ENCODE peak calls at places on chromosomes 11 and 22, in six cellular contexts. G is WTC11, O is H1, T is K562, J is HepG2, F is GM12878. U is an unnamed sample.

GRCh38 chr22:37538590-37539357 is 19.6 kb upstream of the CARD10 start:
- DNase-seq in T (peak), O (peak), J (peak), G (peak), F (peak), U (peak)

GRCh38 chr22:30204742-30205111 is 41.8 kb downstream of the LIF start:
- DNase-seq in T (no peak), F (no peak), G (no peak), J (no peak), O (no peak), U (no peak)

GRCh38 chr22:24807284-24807950 is 1.4 kb downstream of the SGSM1 start:
- DNase-seq in G (no peak), O (no peak), J (no peak), F (no peak), T (no peak), U (peak)

GRCh38 chr11:95720219-95720618 is 69.4 kb downstream of the FAM76B start:
- DNase-seq in F (no peak), J (no peak), G (no peak), T (no peak), O (no peak), U (no peak)

GRCh38 chr22:36439481-36440271 is 41.8 kb downstream of the TXN2 start:
- DNase-seq in G (no peak), F (no peak), J (peak), O (no peak), T (peak), U (no peak)

GRCh38 chr22:50699754-50700386 is 27.2 kb downstream of the SHANK3 start:
- DNase-seq in G (peak), T (peak), F (no peak), J (peak), O (peak), U (peak)

GRCh38 chr11:2580061-2580421 is 119.8 kb downstream of the KCNQ1OT1 start:
- DNase-seq in T (no peak), O (no peak), G (peak), J (no peak), F (no peak), U (no peak)

GRCh38 chr11:6391548-6392134 is 1.4 kb downstream of the SMPD1 start:
- DNase-seq in T (no peak), J (no peak), O (no peak), F (no peak), G (no peak), U (no peak)

GRCh38 chr11:119816660-119817059 is 87.7 kb upstream of the NECTIN1 start:
- DNase-seq in F (no peak), O (no peak), J (no peak), G (no peak), T (no peak), U (peak)

GRCh38 chr11:116162086-116162485 is 610.7 kb downstream of the BUD13 start:
- DNase-seq in F (no peak), T (no peak), O (no peak), J (no peak), G (no peak), U (no peak)

GRCh38 chr22:36413022-36413770 is 25.4 kb upstream of the MYH9 start:
- DNase-seq in F (no peak), J (peak), O (no peak), T (no peak), G (no peak), U (no peak)

GRCh38 chr22:39519681-39520053 is 695 bp upstream of the ATF4 start:
- DNase-seq in T (peak), G (peak), F (no peak), O (no peak), J (peak), U (peak)

GRCh38 chr11:37449146-37449545 is 851.1 kb upstream of the RAG2 start:
- DNase-seq in O (no peak), T (no peak), G (no peak), J (no peak), F (no peak), U (peak)

GRCh38 chr11:123057604-123058305 is 4.2 kb downstream of the HSPA8 start:
- DNase-seq in T (no peak), J (no peak), O (no peak), G (no peak), F (no peak), U (no peak)
- TF ChIP-seq CREB1 in T (no peak), J (no peak), O (no peak), G (no peak), F (no peak), U (no peak)

DNA sequence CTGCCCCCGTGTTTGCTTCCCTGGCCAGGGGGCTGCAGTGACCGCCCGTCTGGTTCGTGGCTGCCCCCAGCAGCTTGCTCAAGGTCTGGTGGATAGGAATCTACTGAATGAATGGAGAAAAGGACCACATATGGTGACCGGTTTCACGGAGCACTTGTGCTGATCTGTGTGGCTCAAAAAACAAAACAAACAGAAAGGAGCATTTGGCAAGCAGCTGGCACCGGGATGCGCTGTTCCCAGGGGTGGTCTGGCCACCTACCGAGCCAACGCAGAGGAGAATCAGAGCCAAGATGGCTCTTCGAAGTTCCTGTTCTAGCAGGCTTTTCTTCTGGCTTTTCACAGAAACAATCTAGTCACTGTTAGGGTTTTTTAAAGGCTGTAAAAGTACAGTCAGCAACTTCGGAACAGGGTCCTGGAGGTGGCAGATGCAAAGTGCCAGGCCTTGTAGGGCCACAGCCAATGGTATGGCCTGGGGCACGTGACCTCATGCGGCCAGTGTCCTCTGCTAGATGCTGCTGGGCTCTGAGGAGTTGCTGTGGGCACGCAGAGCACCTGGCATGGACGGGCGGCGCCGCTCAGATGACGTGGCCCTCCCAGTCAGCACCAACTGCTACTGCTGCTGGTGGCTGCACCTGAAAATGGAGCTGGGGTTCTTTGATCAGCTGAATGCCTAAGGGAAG is 27.3 kb upstream of the PACSIN2 start:
- DNase-seq in O (no peak), J (no peak), F (no peak), T (no peak), G (no peak), U (no peak)
- TF ChIP-seq CREB1 in O (no peak), J (no peak), F (no peak), T (no peak), G (no peak), U (no peak)

GRCh38 chr22:41352058-41352457 is 29.7 kb upstream of the TEF start:
- DNase-seq in O (no peak), F (no peak), J (no peak), T (no peak), G (no peak), U (no peak)
- TF ChIP-seq CREB1 in O (no peak), F (no peak), J (no peak), T (no peak), G (no peak), U (no peak)

GRCh38 chr11:76838422-76839068 is 22.2 kb upstream of the ACER3 start:
- DNase-seq in T (peak), F (no peak), J (peak), O (peak), G (peak), U (peak)
- TF ChIP-seq CREB1 in T (no peak), F (no peak), J (no peak), O (no peak), G (no peak), U (no peak)

DNA sequence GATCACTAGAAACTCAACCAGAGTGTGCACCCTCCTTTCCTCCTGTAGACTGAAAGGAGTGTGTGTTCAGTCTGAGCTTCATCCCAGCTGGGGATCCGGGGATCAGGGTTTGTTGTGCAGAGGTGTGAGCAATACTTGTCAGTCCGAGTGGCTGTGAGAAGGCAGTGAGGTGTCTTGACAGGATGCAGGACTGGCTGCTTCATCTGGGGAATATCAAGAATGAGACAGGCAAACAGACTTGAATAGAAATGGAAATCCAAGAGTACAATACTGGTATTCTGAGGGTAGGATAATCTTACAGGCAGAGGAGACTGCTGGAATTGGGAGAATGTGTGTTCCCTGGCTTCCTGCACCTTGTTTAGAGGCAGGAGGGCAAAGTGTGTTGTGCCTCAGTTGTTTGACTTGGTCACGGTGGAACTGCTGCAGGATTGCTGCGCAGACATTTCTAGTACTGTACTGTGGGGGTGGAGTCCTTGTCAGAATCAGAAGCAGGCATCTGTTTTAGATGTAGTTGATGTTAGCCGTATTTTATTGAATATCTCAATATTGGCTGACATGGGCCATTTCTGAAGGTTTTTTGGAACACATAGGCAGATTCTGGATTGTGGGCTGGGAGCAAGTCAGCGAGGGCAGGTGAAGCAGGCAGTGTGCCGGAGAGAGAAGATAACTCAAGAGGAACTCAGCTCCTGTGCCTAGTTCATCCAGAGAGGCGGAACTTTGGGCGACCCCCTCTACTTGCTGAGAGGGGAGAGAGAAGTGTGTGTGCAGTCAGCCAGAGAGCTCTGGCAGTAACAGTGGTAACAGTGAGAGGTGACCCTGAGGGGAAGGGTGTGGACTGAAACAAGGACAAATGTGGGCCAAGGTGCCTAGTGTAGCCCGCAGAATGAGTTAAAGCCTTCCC is 27.1 kb upstream of the GRK2 start:
- DNase-seq in J (no peak), T (no peak), F (no peak), O (no peak), G (no peak), U (no peak)
- TF ChIP-seq CREB1 in J (no peak), T (no peak), F (no peak), O (no peak), G (no peak), U (no peak)

GRCh38 chr11:27329867-27330632 is 33.0 kb downstream of the CCDC34 start:
- DNase-seq in J (no peak), O (no peak), T (no peak), G (no peak), F (no peak), U (no peak)
- TF ChIP-seq CREB1 in J (no peak), O (no peak), T (no peak), G (no peak), F (no peak), U (no peak)

GRCh38 chr11:29321293-29322132 is 695.3 kb downstream of the KCNA4 start:
- DNase-seq in T (no peak), F (no peak), O (no peak), G (no peak), J (peak), U (no peak)
- TF ChIP-seq CREB1 in T (no peak), F (no peak), O (no peak), G (no peak), J (no peak), U (no peak)

GRCh38 chr11:88308576-88308975 is 29.0 kb downstream of the CTSC start:
- DNase-seq in J (no peak), F (no peak), O (peak), G (peak), T (no peak), U (peak)
- TF ChIP-seq CREB1 in J (no peak), F (no peak), O (no peak), G (no peak), T (no peak), U (no peak)

GRCh38 chr11:63876616-63877015 is 37.7 kb downstream of the MARK2 start:
- DNase-seq in J (no peak), F (no peak), G (no peak), O (no peak), T (no peak), U (no peak)

GRCh38 chr11:63880031-63880841 is 36.7 kb downstream of the RCOR2 start:
- DNase-seq in J (no peak), F (no peak), T (no peak), O (no peak), G (no peak), U (no peak)

GRCh38 chr11:63875506-63875905 is 36.6 kb downstream of the MARK2 start:
- DNase-seq in J (no peak), F (no peak), T (no peak), G (no peak), O (no peak), U (no peak)

GRCh38 chr11:63879598-63879997 is 37.4 kb downstream of the RCOR2 start:
- DNase-seq in J (no peak), F (no peak), O (no peak), T (no peak), G (no peak), U (no peak)

GRCh38 chr11:63877658-63878241 is 38.8 kb downstream of the MARK2 start:
- DNase-seq in T (no peak), G (no peak), O (no peak), J (no peak), F (no peak), U (no peak)
- TF ChIP-seq CREB1 in T (no peak), G (no peak), O (no peak), J (no peak), F (no peak), U (no peak)

GRCh38 chr22:42961815-42962214 is 53.1 kb downstream of the PACSIN2 start:
- DNase-seq in T (no peak), O (no peak), G (no peak), J (no peak), F (no peak), U (no peak)
- TF ChIP-seq CREB1 in T (no peak), O (no peak), G (no peak), J (no peak), F (no peak), U (no peak)

U was measured in GM23338.